ENCODE peak calls at places on chromosomes 11 and 22, in four cellular contexts. U is adrenal gland, O is esophagus squamous epithelium, M is body of pancreas. C is an unnamed sample.

GRCh38 chr11:69276165-69276564 is 17.8 kb upstream of the MYEOV start:
- DNase-seq in O (no peak), U (no peak), M (no peak), C (no peak)

GRCh38 chr11:33645686-33646085 is 54.9 kb downstream of the C11orf91 start:
- DNase-seq in U (no peak), O (no peak), M (no peak), C (no peak)

GRCh38 chr11:84780689-84781293 is 846.4 kb downstream of the DLG2 start:
- DNase-seq in O (no peak), U (no peak), M (no peak), C (no peak)

GRCh38 chr22:18000441-18001039 is 23.8 kb downstream of the MICAL3 start:
- DNase-seq in U (no peak), M (peak), O (no peak), C (peak)

GRCh38 chr22:25039754-25040153 is 87.2 kb downstream of the KIAA1671 start:
- DNase-seq in U (no peak), M (no peak), O (no peak), C (no peak)

GRCh38 chr11:46341454-46341853 is 5.8 kb upstream of the DGKZ start:
- DNase-seq in O (no peak), U (no peak), M (no peak), C (no peak)

GRCh38 chr11:59158206-59159068 is 13.5 kb upstream of the DTX4 start:
- DNase-seq in O (no peak), M (peak), U (peak), C (no peak)

GRCh38 chr11:112822478-112823274 is 138.5 kb upstream of the NCAM1 start:
- DNase-seq in M (peak), U (no peak), O (no peak), C (no peak)

GRCh38 chr11:69253028-69253427 is 40.9 kb upstream of the MYEOV start:
- DNase-seq in O (no peak), M (peak), U (no peak), C (no peak)

GRCh38 chr11:36037031-36037430 is 93.2 kb downstream of the LDLRAD3 start:
- DNase-seq in M (peak), U (peak), O (no peak), C (no peak)

GRCh38 chr11:122202951-122203456 is 87.0 kb upstream of the BLID start:
- DNase-seq in U (peak), M (peak), O (no peak), C (peak)

GRCh38 chr11:60951909-60952741 is at the start of gene SLC15A3:
- DNase-seq in M (peak), U (peak), O (peak), C (peak)
- TF ChIP-seq POLR2A in M (no peak), U (no peak), O (peak), C (no peak)

GRCh38 chr22:46959369-46959768 is 196.9 kb downstream of the TBC1D22A start:
- DNase-seq in U (no peak), M (no peak), O (no peak), C (no peak)
- TF ChIP-seq POLR2A in U (no peak), M (no peak), O (no peak), C (no peak)

GRCh38 chr22:37775785-37776638 is 31.7 kb upstream of the GCAT start:
- DNase-seq in O (no peak), M (no peak), U (no peak), C (no peak)
- TF ChIP-seq POLR2A in O (no peak), M (no peak), U (no peak), C (no peak)

GRCh38 chr11:64400667-64401066 is 41.7 kb downstream of the RPS6KA4 start:
- DNase-seq in O (no peak), U (no peak), M (peak), C (no peak)
- TF ChIP-seq POLR2A in O (no peak), U (no peak), M (no peak), C (no peak)

GRCh38 chr11:118997627-118998387 is at the start of gene CENATAC:
- DNase-seq in M (peak), O (peak), U (peak), C (peak)
- TF ChIP-seq POLR2A in M (peak), O (peak), U (peak), C (no peak)

GRCh38 chr11:75526192-75526541 is 426 bp upstream of the GDPD5 start:
- DNase-seq in M (no peak), O (no peak), U (no peak), C (no peak)

GRCh38 chr11:75527130-75527529 is 1.4 kb upstream of the GDPD5 start:
- DNase-seq in O (no peak), U (no peak), M (no peak), C (no peak)

GRCh38 chr11:75523811-75524401 is 1.8 kb downstream of the GDPD5 start:
- DNase-seq in U (no peak), M (peak), O (no peak), C (no peak)

GRCh38 chr11:75524576-75525432 is 937 bp downstream of the GDPD5 start:
- DNase-seq in O (no peak), U (no peak), M (peak), C (peak)

GRCh38 chr11:75525433-75526191 is at the start of gene GDPD5:
- DNase-seq in O (peak), M (peak), U (peak), C (peak)
- TF ChIP-seq POLR2A in O (no peak), M (peak), U (no peak), C (no peak)

GRCh38 chr11:66317322-66317765 is 500 bp upstream of the CD248 start:
- DNase-seq in M (no peak), O (no peak), U (no peak), C (peak)

GRCh38 chr11:66315921-66316811 is 678 bp downstream of the CD248 start:
- DNase-seq in U (no peak), O (no peak), M (no peak), C (peak)

GRCh38 chr11:66317766-66318575 is 1.1 kb upstream of the CD248 start:
- DNase-seq in M (peak), O (no peak), U (no peak), C (peak)

GRCh38 chr11:66315498-66315885 is 1.4 kb downstream of the CD248 start:
- DNase-seq in M (no peak), O (no peak), U (no peak), C (no peak)

GRCh38 chr11:66316849-66317251 is at the start of gene CD248:
- DNase-seq in M (peak), U (no peak), O (no peak), C (peak)
- TF ChIP-seq POLR2A in M (no peak), U (no peak), O (no peak), C (no peak)

DNA sequence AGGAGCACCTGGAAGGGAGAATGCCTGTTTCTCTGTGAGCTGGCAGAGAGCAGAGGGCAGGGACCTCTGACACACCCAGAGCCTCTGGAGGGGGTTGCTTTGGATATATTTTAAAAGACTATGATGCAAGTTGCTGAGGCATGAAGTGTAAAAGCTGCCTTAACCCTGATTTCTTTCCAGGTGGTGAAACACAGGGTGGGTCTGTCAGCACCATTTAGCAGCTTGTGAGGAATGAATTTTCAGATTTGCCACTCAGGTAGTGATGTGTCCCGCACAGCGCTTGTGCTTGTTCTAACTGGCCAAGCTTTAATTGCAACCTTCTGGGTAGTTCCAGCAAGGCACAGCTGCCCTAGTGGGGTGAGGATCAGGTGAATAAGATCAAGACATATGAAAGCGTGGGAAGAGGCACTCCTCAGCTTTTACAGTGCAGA is 90.2 kb downstream of the SWAP70 start:
- DNase-seq in U (no peak), M (no peak), O (no peak), C (no peak)
- TF ChIP-seq POLR2A in U (no peak), M (no peak), O (no peak), C (no peak)

GRCh38 chr11:123454796-123455195 is 24.7 kb downstream of the GRAMD1B start:
- DNase-seq in U (no peak), O (no peak), M (no peak), C (no peak)
- TF ChIP-seq POLR2A in U (no peak), O (no peak), M (no peak), C (no peak)

DNA sequence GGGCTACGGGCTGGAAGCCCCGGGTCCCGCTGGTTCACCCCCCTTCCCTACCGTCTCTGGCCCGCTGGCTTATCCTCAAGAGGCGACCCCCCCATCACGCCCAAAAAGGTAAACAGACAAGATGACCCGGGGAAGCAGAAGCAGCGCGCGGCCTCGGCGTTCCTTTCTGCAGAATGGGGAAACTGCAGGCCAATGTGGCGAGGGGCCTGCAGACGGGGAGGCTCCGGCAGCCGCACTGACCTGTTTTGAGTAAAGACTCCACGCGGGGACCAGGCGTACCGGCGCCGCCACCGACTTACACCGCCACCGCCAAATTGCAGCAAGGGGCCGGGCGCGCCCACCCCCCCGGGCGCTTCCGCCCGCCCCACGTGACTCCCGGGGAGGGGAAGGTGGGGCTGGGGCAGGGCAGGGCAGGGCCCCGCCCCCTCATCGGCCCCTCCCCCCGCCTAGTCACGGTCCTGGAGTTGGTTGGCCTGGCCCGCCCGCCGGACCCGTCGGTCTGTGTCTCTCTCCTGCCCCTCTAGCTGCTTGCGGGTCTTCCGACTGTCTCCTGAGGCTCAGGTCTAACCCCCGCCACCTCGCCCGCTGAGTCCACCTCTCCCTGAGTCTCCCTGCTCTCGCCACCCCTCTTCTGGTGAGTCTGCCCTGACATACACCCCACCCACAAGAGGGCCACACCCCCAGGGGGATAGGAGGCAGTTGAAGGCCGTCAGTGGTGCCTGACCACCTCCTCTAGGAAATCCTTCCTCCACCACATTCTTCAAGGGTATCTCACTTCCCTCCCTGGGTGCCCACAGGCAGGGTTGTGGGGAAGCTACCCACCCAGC is at the start of gene ARAP1:
- DNase-seq in U (peak), M (peak), O (peak), C (peak)
- TF ChIP-seq POLR2A in U (no peak), M (peak), O (no peak), C (no peak)

C was measured in spleen.